ENCODE peak calls at places on chromosome 22, in six cellular contexts. X is psoas muscle, L is Panc1, C is heart left ventricle, B is ovary, D is A673. R is an unnamed sample.

GRCh38 chr22:21652010-21652546 is 10.0 kb downstream of the SDF2L1 start:
- DNase-seq in X (peak), L (no peak), C (peak), B (peak), D (peak), R (peak)

GRCh38 chr22:47143249-47143938 is 380.9 kb downstream of the TBC1D22A start:
- DNase-seq in X (no peak), L (no peak), C (no peak), B (no peak), D (no peak), R (no peak)

GRCh38 chr22:50445071-50445879 is 29.6 kb downstream of the SBF1 start:
- DNase-seq in X (no peak), L (no peak), C (no peak), B (no peak), D (peak), R (no peak)

GRCh38 chr22:45235101-45235777 is 5.5 kb downstream of the KIAA0930 start:
- DNase-seq in X (no peak), L (no peak), C (peak), B (no peak), D (no peak), R (no peak)

GRCh38 chr22:44383071-44383575 is 70.4 kb upstream of the SHISAL1 start:
- DNase-seq in X (peak), L (no peak), C (peak), B (peak), D (no peak), R (no peak)

GRCh38 chr22:29824677-29825076 is 13.4 kb downstream of the ASCC2 start:
- DNase-seq in X (peak), L (no peak), C (no peak), B (no peak), D (no peak), R (no peak)

GRCh38 chr22:44823806-44824205 is 71.4 kb downstream of the ARHGAP8 start:
- DNase-seq in X (peak), L (no peak), C (no peak), B (no peak), D (no peak), R (no peak)

GRCh38 chr22:26777402-26777801 is 120.0 kb downstream of the MIAT start:
- DNase-seq in X (no peak), L (no peak), C (no peak), B (no peak), D (no peak), R (no peak)

GRCh38 chr22:47115921-47116320 is 353.5 kb downstream of the TBC1D22A start:
- DNase-seq in X (no peak), L (no peak), C (no peak), B (no peak), D (no peak), R (no peak)

GRCh38 chr22:43002198-43002577 is 12.8 kb downstream of the PACSIN2 start:
- DNase-seq in X (no peak), L (no peak), C (no peak), B (no peak), D (peak), R (no peak)

GRCh38 chr22:43185860-43186261 is 1.1 kb downstream of the TTLL12 start:
- DNase-seq in X (peak), L (no peak), C (peak), B (peak), D (peak), R (no peak)

GRCh38 chr22:43263645-43264514 is 76.9 kb upstream of the TTLL12 start:
- DNase-seq in X (peak), L (no peak), C (peak), B (peak), D (peak), R (no peak)

GRCh38 chr22:41874090-41874489 is 40.8 kb downstream of the SHISA8 start:
- DNase-seq in X (no peak), L (no peak), C (no peak), B (no peak), D (no peak), R (no peak)

GRCh38 chr22:32574957-32575893 is 100.6 kb downstream of the FBXO7 start:
- DNase-seq in X (no peak), L (no peak), C (no peak), B (no peak), D (no peak), R (no peak)

GRCh38 chr22:46147471-46148267 is 2.7 kb upstream of the PPARA start:
- DNase-seq in X (peak), L (no peak), C (peak), B (peak), D (no peak), R (no peak)

GRCh38 chr22:30984317-30984716 is 15.3 kb downstream of the TUG1 start:
- DNase-seq in X (no peak), L (no peak), C (no peak), B (no peak), D (no peak), R (no peak)

GRCh38 chr22:44181033-44181911 is 547 bp downstream of the PARVG start:
- DNase-seq in X (peak), L (no peak), C (peak), B (no peak), D (peak), R (no peak)

GRCh38 chr22:30332994-30333706 is 6.4 kb upstream of the TBC1D10A start:
- DNase-seq in X (no peak), L (no peak), C (no peak), B (no peak), D (no peak), R (no peak)

GRCh38 chr22:46336119-46337078 is 885 bp downstream of the TRMU start:
- DNase-seq in X (peak), L (no peak), C (no peak), B (no peak), D (peak), R (no peak)

GRCh38 chr22:35033635-35034296 is 32.2 kb upstream of the ISX start:
- DNase-seq in X (no peak), L (no peak), C (no peak), B (no peak), D (no peak), R (no peak)

GRCh38 chr22:35034963-35035362 is 31.0 kb upstream of the ISX start:
- DNase-seq in X (no peak), L (no peak), C (no peak), B (no peak), D (no peak), R (no peak)

GRCh38 chr22:35032571-35032970 is 33.4 kb upstream of the ISX start:
- DNase-seq in X (no peak), L (no peak), C (no peak), B (no peak), D (no peak), R (no peak)

GRCh38 chr22:35039625-35040024 is 26.3 kb upstream of the ISX start:
- DNase-seq in X (no peak), L (no peak), C (no peak), B (no peak), D (no peak), R (no peak)

GRCh38 chr22:35037089-35037488 is 28.9 kb upstream of the ISX start:
- DNase-seq in X (no peak), L (no peak), C (no peak), B (no peak), D (peak), R (no peak)
- TF ChIP-seq CTCF in X (no peak), L (peak), C (no peak), B (no peak), D (peak), R (no peak)

GRCh38 chr22:39135092-39135896 is 17.2 kb downstream of the CBX7 start:
- DNase-seq in X (no peak), L (no peak), C (peak), B (no peak), D (peak), R (no peak)
- TF ChIP-seq CTCF in X (peak), L (peak), C (peak), B (no peak), D (peak), R (no peak)

GRCh38 chr22:22693531-22693884 is 49.1 kb downstream of the GGTLC2 start:
- DNase-seq in X (no peak), L (no peak), C (no peak), B (no peak), D (no peak), R (no peak)

GRCh38 chr22:22691055-22691454 is 46.6 kb downstream of the GGTLC2 start:
- DNase-seq in X (no peak), L (no peak), C (no peak), B (no peak), D (no peak), R (no peak)

GRCh38 chr22:22691716-22692701 is 47.6 kb downstream of the GGTLC2 start:
- DNase-seq in X (no peak), L (no peak), C (no peak), B (no peak), D (no peak), R (no peak)

GRCh38 chr22:22694106-22694505 is 49.7 kb downstream of the GGTLC2 start:
- DNase-seq in X (no peak), L (no peak), C (no peak), B (no peak), D (no peak), R (no peak)

DNA sequence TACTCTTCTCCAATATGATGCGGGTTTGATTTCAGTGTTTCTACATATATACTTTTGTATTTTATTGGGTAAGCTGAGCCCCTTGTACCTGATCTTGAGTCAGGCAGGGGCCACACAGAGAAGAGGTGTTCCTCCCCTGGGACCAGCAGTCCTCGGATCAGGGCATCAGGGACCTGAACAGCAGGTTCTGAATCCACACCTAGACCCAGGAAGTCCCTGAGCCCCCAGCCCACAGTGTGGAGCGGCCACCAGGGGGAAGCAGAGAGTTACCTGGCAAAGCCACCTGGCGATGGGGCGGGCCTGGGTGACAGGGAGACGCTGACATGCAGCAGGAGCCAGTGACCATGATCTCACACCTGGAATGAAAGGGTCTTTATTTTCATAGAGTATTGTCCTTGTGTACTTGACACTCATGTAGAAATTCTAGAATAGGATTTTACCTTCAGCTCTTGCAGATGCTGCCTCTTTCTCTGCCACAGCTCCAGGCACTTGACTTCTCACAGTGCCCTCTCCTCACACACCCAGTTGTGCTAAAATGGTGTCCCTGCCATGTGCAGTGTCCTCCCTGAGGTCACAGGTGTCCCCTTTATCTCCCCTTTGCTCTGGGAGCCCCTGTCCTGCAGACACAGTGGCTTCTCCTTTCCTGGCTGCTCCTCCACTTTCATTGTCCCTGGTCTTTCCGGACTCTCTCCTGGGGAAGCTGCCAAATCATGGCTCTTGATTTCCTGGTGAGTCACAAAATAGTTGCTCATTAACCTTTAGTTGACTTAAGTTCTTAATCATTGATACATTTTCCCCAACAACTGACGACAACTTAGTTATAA is 48.5 kb downstream of the GGTLC2 start:
- DNase-seq in X (no peak), L (no peak), C (no peak), B (peak), D (peak), R (no peak)
- TF ChIP-seq CTCF in X (no peak), L (peak), C (peak), B (no peak), D (peak), R (no peak)

GRCh38 chr22:27892064-27892463 is 27.0 kb downstream of the PITPNB start:
- DNase-seq in X (no peak), L (no peak), C (peak), B (no peak), D (no peak), R (no peak)

GRCh38 chr22:27888310-27888709 is 30.7 kb downstream of the PITPNB start:
- DNase-seq in X (no peak), L (no peak), C (no peak), B (no peak), D (no peak), R (no peak)

GRCh38 chr22:27883656-27884350 is 35.3 kb downstream of the PITPNB start:
- DNase-seq in X (no peak), L (no peak), C (no peak), B (no peak), D (no peak), R (no peak)

GRCh38 chr22:27885977-27886842 is 32.8 kb downstream of the PITPNB start:
- DNase-seq in X (no peak), L (peak), C (no peak), B (peak), D (peak), R (no peak)

GRCh38 chr22:27886843-27887151 is 32.3 kb downstream of the PITPNB start:
- DNase-seq in X (no peak), L (no peak), C (no peak), B (no peak), D (no peak), R (no peak)
- TF ChIP-seq CTCF in X (no peak), L (peak), C (no peak), B (no peak), D (no peak), R (no peak)

GRCh38 chr22:24091551-24092420 is 80.7 kb downstream of the CABIN1 start:
- DNase-seq in X (no peak), L (no peak), C (peak), B (no peak), D (no peak), R (no peak)

GRCh38 chr22:24089951-24090350 is 78.8 kb downstream of the CABIN1 start:
- DNase-seq in X (no peak), L (no peak), C (no peak), B (no peak), D (no peak), R (no peak)

GRCh38 chr22:24093855-24094254 is 82.8 kb downstream of the CABIN1 start:
- DNase-seq in X (no peak), L (no peak), C (no peak), B (no peak), D (no peak), R (no peak)

GRCh38 chr22:24088796-24089195 is 77.7 kb downstream of the CABIN1 start:
- DNase-seq in X (no peak), L (no peak), C (no peak), B (no peak), D (peak), R (no peak)

DNA sequence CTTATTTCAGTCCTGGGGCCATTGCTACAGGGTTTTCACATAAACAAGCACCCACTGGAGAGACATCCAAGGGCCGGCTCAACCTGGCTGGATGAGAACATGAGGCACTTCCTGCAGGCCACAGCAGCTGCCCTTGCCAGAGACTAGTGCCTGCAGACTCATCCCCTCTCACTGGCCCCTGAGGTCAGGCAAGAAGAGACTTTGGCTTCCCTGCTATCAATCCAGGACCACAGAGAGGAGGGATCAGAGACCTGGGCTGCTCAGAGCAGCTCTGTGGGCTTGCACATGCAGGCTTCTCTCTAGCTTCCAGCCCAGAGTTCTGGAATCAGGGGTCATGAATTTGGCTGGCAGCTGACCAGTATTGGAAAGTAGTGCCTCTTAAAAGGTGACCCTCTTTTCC is 79.5 kb downstream of the CABIN1 start:
- DNase-seq in X (no peak), L (no peak), C (no peak), B (no peak), D (no peak), R (no peak)
- TF ChIP-seq CTCF in X (no peak), L (no peak), C (no peak), B (no peak), D (no peak), R (no peak)

GRCh38 chr22:37126383-37126782 is 16.9 kb upstream of the TMPRSS6 start:
- DNase-seq in X (no peak), L (no peak), C (no peak), B (no peak), D (no peak), R (no peak)

GRCh38 chr22:37128555-37129281 is 19.2 kb upstream of the TMPRSS6 start:
- DNase-seq in X (no peak), L (no peak), C (no peak), B (no peak), D (no peak), R (no peak)

GRCh38 chr22:37130031-37130430 is 19.7 kb downstream of the IL2RB start:
- DNase-seq in X (no peak), L (no peak), C (no peak), B (no peak), D (no peak), R (no peak)

GRCh38 chr22:37127350-37127878 is 17.9 kb upstream of the TMPRSS6 start:
- DNase-seq in X (no peak), L (no peak), C (no peak), B (no peak), D (no peak), R (no peak)

DNA sequence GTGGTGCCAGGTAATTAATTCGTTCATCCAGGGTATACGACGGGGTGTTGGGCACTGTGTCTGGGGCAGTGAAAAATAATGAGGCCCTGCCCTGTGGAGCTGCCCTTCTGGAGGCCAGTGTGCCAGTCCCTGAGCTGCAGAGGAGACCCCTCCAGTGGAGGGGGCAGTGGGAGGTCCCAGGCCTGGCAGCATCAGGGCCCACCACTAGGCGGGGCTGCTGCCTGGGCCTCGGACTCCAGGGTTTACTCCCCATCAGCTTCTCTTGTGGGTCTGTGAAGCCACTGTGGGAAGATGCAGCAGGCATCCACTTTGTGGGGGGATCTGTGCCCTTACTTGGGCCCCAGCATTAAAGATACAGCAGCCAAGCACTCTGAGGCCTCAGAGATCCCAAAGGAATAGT is 17.4 kb upstream of the TMPRSS6 start:
- DNase-seq in X (no peak), L (no peak), C (no peak), B (no peak), D (no peak), R (no peak)
- TF ChIP-seq CTCF in X (no peak), L (peak), C (peak), B (no peak), D (peak), R (no peak)

R was measured in omental fat pad.